ENCODE peak calls at places on chromosomes 12 and 14, in five cellular contexts. U is neural progenitor cell, S is HL-60, F is fibroblast of lung, W is astrocyte. N is an unnamed sample.

GRCh38 chr12:81209001-81209400 is 131.1 kb downstream of the ACSS3 start:
- DNase-seq in U (no peak), S (no peak), W (peak), F (peak), N (peak)

GRCh38 chr12:32051511-32052299 is 54.9 kb upstream of the BICD1 start:
- DNase-seq in S (no peak), W (peak), U (no peak), F (peak), N (peak)

GRCh38 chr12:110537605-110538409 is 35.7 kb downstream of the RAD9B start:
- DNase-seq in F (peak), W (peak), U (no peak), S (no peak), N (no peak)

GRCh38 chr12:62760779-62761178 is 174.2 kb downstream of the PPM1H start:
- DNase-seq in F (peak), U (no peak), S (no peak), W (peak), N (peak)

GRCh38 chr12:77442633-77443032 is 377.3 kb upstream of the E2F7 start:
- DNase-seq in W (peak), F (peak), S (no peak), U (no peak), N (no peak)

GRCh38 chr12:63862187-63863107 is 17.9 kb downstream of the SRGAP1 start:
- DNase-seq in F (peak), W (peak), S (no peak), U (no peak), N (peak)

GRCh38 chr12:104772336-104772735 is 185.8 kb downstream of the SLC41A2 start:
- DNase-seq in U (no peak), S (no peak), F (no peak), W (no peak), N (no peak)

GRCh38 chr14:70563869-70564268 is 29.1 kb upstream of the ADAM20 start:
- DNase-seq in W (no peak), U (no peak), S (no peak), F (no peak), N (no peak)

GRCh38 chr14:97844042-97844441 is 1046.9 kb downstream of the VRK1 start:
- DNase-seq in F (no peak), W (no peak), S (no peak), U (no peak), N (no peak)

GRCh38 chr14:24262821-24263733 is at the start of gene TGM1:
- DNase-seq in S (no peak), U (no peak), W (no peak), F (no peak), N (no peak)

GRCh38 chr12:81502912-81503695 is 256.0 kb downstream of the PPFIA2 start:
- DNase-seq in S (no peak), W (peak), U (no peak), F (peak), N (peak)

GRCh38 chr12:71592841-71593240 is 70.8 kb downstream of the ZFC3H1 start:
- DNase-seq in W (no peak), S (no peak), F (no peak), U (no peak), N (no peak)

GRCh38 chr14:106875503-106875902 is 1349.1 kb downstream of the TMEM121 start:
- DNase-seq in S (no peak), W (no peak), U (no peak), F (no peak), N (no peak)

GRCh38 chr14:43983721-43984120 is 523.4 kb downstream of the FSCB start:
- DNase-seq in S (no peak), F (no peak), W (no peak), U (no peak), N (no peak)

GRCh38 chr14:27392153-27392552 is 794.3 kb upstream of the NOVA1 start:
- DNase-seq in F (peak), U (no peak), S (no peak), W (peak), N (peak)

GRCh38 chr14:91839754-91840153 is 27.6 kb downstream of the TC2N start:
- DNase-seq in S (peak), F (no peak), U (no peak), W (no peak), N (no peak)

GRCh38 chr12:56941299-56942017 is 7.2 kb upstream of the SDR9C7 start:
- DNase-seq in F (peak), S (peak), U (no peak), W (peak), N (peak)

GRCh38 chr14:74459981-74460380 is 33.1 kb downstream of the NPC2 start:
- DNase-seq in U (no peak), F (no peak), W (no peak), S (no peak), N (no peak)

GRCh38 chr12:57755194-57755453 is 221 bp downstream of the MARCHF9 start:
- DNase-seq in F (no peak), S (no peak), W (no peak), U (no peak), N (no peak)

GRCh38 chr14:29216774-29217232 is 450.2 kb downstream of the FOXG1 start:
- DNase-seq in U (no peak), W (peak), S (no peak), F (peak), N (no peak)

GRCh38 chr12:94198469-94198868 is 50.1 kb downstream of the PLXNC1 start:
- DNase-seq in W (no peak), S (no peak), F (no peak), U (no peak), N (no peak)

GRCh38 chr12:94195483-94195882 is 47.1 kb downstream of the PLXNC1 start:
- DNase-seq in F (no peak), W (no peak), S (no peak), U (no peak), N (no peak)

GRCh38 chr12:94200069-94200468 is 51.7 kb downstream of the PLXNC1 start:
- DNase-seq in U (no peak), S (no peak), W (no peak), F (no peak), N (no peak)

GRCh38 chr12:94200695-94201094 is 52.3 kb downstream of the PLXNC1 start:
- DNase-seq in U (no peak), S (no peak), W (no peak), F (no peak), N (no peak)

DNA sequence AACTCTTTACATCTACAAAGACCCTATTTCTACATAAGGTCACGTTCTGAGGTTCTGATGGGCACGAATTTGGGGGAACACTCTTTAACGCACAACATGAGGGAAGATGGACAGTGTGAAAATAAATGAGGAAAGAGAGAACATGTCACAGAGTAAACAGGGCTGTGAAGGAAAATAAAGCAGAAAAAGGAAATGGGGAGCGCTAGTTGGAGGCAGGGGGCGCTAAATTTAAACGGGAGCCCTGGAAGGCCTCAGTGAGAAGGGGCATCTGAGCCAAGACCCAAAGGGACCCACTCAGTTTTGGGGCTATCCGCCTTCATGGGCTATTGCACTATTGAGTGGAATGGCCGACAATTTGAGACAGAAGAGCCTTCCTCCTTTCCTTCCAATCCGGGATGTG is 50.5 kb downstream of the PLXNC1 start:
- DNase-seq in F (no peak), U (peak), S (no peak), W (no peak), N (no peak)
- TF ChIP-seq CTCF in F (no peak), U (peak), S (no peak), W (no peak), N (no peak)

GRCh38 chr14:47935332-47935731 is 259.9 kb upstream of the MDGA2 start:
- DNase-seq in S (no peak), F (no peak), U (no peak), W (no peak), N (no peak)
- H3K4me3 ChIP-seq in S (no peak), F (no peak), U (no peak), W (no peak), N (no peak)

GRCh38 chr12:67086116-67086515 is 183.0 kb upstream of the CAND1 start:
- DNase-seq in W (no peak), F (no peak), U (no peak), S (no peak), N (no peak)

GRCh38 chr12:67091678-67092077 is 177.5 kb upstream of the CAND1 start:
- DNase-seq in W (no peak), F (no peak), U (no peak), S (no peak), N (no peak)

GRCh38 chr12:67085699-67086098 is 183.5 kb upstream of the CAND1 start:
- DNase-seq in W (no peak), S (no peak), U (no peak), F (no peak), N (no peak)

GRCh38 chr12:67088401-67089118 is 180.6 kb upstream of the CAND1 start:
- DNase-seq in S (no peak), F (no peak), W (no peak), U (no peak), N (no peak)

GRCh38 chr12:67091204-67091603 is 178.0 kb upstream of the CAND1 start:
- DNase-seq in S (no peak), U (no peak), F (peak), W (no peak), N (no peak)
- TF ChIP-seq CTCF in S (no peak), U (no peak), F (no peak), W (no peak), N (no peak)

DNA sequence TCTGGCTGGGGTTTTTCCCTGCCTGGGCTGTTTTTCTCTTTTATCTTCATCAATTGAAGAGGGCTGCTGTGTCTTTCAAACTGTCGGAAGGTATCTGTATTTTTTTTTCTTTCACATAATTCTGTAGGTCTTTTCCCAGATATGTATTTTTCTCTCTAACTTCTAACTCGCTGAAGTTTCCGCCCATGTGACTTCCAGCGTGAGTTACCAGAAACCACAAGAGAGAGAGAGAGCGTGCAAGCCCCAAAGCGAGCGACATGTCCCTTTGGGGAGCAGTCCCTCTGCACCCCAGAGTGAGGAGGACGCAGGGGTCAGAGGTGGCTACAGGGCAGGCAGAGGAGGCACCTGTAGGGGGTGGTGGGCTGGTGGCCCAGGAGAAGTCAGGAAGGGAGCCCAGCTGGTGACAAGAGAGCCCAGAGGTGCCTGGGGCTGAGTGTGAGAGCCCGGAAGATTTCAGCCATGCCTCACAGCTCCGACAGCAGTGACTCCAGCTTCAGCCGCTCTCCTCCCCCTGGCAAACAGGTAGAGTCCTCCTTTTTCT is at the start of gene BATF:
- DNase-seq in F (no peak), U (no peak), W (no peak), S (peak), N (no peak)
- H3K4me3 ChIP-seq in F (no peak), U (no peak), W (no peak), S (peak), N (no peak)

DNA sequence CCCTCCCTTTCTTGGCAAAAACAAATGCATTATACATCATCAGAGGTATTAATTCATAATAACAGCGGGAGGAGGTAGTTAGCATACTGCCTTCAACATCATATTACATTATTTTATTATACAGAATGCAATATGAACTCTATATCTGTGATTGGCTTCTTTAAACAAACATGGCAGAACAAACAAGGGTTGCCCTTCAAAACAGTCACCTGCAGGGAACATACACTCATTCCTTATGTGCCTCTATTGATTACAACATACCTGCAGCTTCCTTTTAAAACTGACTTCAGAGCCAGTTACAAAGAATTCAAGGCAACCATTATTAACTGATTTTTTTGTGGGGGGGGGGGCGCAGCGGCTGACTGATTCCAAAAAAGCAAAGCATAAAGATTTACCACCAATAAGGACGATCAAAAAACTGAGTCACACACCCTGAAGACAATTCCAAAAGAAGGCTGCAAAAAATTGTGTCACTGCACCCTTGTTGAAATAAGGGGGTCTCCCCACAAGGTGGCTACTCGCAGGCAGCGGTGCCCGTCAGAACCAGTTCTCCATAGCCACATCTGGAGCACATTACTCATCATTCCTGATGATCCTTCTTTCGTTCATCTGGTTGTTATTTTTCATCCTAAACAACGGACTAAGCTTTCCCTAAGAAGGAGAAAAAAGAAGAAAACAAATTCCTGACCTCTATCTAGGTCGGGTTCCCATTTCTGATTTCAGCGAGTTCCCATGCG is 51.8 kb downstream of the SMUG1 start:
- DNase-seq in W (no peak), U (no peak), F (no peak), S (no peak), N (no peak)
- TF ChIP-seq CTCF in W (no peak), U (peak), F (no peak), S (no peak), N (no peak)

DNA sequence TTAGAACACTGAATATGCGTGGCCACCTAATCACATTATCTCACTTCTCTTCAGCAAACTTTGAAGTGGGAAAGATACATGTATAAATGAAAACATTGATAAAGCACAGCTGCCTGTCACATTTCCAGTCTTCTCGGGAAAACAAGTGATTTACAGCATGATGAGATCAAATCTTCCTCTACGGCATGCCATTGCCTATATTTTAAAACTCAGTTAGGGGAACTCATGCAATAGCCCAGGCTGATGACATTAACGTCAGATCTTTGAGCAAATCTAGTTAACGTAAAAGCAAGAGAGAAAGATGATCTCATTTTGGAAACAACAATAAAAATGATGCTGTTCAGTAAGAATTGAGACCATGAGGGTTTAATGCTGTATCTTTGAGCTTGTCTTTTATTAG is 373.4 kb upstream of the DCN start:
- DNase-seq in S (no peak), U (no peak), W (no peak), F (no peak), N (no peak)
- H3K4me3 ChIP-seq in S (no peak), U (no peak), W (no peak), F (no peak), N (no peak)

DNA sequence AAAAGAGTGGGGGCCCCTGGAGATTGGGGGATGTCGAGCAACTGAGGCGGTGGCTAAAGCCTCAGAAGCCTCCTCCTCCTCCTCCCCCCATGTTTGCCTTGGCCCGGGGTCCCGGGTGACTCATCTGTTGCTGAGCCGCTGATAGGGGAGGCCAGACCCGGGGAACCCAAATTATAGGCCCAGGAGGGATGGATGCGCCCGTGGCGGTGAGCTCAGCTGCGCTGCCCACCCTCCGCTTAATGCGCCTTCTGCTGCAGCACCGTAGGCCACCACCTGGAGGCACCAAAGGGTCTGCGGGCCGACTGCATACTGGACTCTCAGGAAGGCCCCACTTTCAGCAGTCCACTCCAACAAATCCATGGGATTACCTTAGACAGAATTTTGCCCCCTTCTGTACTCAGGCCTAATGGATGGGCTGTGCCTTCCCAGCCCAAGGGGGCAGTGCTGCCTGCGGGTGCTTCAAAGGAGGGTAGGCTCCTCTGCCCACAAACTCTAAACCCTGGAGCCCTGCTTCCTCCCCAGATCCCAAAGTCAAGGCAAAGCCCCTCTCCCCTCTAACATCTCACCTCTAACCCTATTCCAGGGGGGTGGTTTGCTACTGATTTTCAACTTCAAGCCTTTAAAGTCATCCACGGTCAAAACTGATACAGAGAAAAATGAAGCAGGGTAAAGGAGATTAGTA is 2.6 kb upstream of the WNT10B start:
- DNase-seq in S (no peak), U (peak), W (peak), F (peak), N (peak)
- TF ChIP-seq CTCF in S (peak), U (peak), W (peak), F (peak), N (peak)

GRCh38 chr14:69043007-69043444 is 63.9 kb upstream of the ACTN1 start:
- DNase-seq in W (no peak), S (peak), F (no peak), U (no peak), N (peak)
- H3K4me3 ChIP-seq in W (no peak), S (no peak), F (no peak), U (no peak), N (no peak)

GRCh38 chr14:61107148-61107641 is 126.2 kb downstream of the SLC38A6 start:
- DNase-seq in W (peak), S (no peak), U (no peak), F (peak), N (peak)

GRCh38 chr14:61104358-61104757 is 123.3 kb downstream of the SLC38A6 start:
- DNase-seq in F (no peak), S (no peak), W (no peak), U (no peak), N (no peak)

GRCh38 chr14:61108742-61109141 is 127.7 kb downstream of the SLC38A6 start:
- DNase-seq in W (no peak), F (no peak), S (no peak), U (no peak), N (no peak)

GRCh38 chr14:61107896-61108295 is 126.9 kb downstream of the SLC38A6 start:
- DNase-seq in W (no peak), F (no peak), U (no peak), S (no peak), N (no peak)

DNA sequence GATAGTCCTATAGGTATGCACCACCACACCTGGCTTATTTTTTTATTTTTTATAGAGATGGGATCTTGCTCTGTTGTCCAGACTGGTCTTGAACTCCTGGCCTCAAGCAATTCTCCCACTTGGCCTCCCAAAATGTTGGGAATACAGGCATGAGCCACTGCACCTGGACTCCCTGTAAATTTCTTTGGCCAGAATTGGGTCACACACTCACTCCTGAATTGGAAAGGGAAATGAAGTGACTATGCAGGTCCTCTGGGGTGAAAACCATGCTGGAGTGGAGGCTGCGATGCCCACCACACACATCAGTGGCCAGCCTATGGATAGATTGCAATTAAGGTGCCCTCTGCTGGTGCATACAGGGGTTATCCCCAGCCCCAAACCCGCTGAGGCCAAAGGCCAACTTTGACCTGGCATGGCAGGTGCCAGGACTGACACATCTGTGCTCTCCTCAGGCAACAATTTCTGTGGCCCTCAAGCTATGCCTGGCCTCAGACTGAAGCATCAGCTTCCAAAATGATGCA is 125.6 kb downstream of the SLC38A6 start:
- DNase-seq in U (no peak), S (no peak), W (no peak), F (no peak), N (no peak)
- TF ChIP-seq CTCF in U (peak), S (peak), W (peak), F (no peak), N (peak)

DNA sequence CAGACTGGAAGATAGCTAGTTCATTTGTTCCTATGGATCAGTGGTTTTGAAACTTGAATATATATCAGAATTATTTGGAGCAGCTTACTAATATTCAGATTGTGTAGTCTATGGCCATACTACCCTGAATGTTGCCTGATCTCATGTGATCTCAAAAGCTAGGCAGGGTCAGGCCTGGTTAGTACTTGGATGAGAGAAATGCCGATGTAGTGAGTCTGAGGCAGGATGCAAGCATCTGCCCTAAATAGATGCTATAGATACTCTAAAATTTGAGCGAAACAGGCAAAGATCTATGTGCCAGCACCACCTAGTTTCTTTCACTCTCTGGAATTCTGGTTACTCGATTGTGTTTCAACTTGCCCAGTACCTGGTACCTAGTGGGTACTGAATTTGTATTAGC is 40.9 kb downstream of the FRMD6 start:
- DNase-seq in W (no peak), S (no peak), F (no peak), U (no peak), N (no peak)
- H3K4me3 ChIP-seq in W (no peak), S (no peak), F (no peak), U (no peak), N (no peak)

N was measured in fibroblast of pulmonary artery.